ENCODE peak calls at places on chromosomes 11 and 22, in four cellular contexts. P is dorsolateral prefrontal cortex, R is HCT116, C is fibroblast of pulmonary artery. L is an unnamed sample.

GRCh38 chr22:35712672-35713071 is 5.0 kb upstream of the APOL5 start:
- DNase-seq in R (no peak), P (no peak), C (no peak), L (no peak)

GRCh38 chr22:35533365-35534029 is 7.1 kb upstream of the RASD2 start:
- DNase-seq in R (no peak), P (no peak), C (no peak), L (no peak)

GRCh38 chr11:57399221-57399620 is 8.8 kb upstream of the PRG2 start:
- DNase-seq in C (no peak), P (no peak), R (no peak), L (no peak)

GRCh38 chr11:35337919-35338316 is 81.4 kb downstream of the SLC1A2 start:
- DNase-seq in C (no peak), R (no peak), P (no peak), L (peak)

GRCh38 chr11:116658876-116659535 is 113.8 kb downstream of the BUD13 start:
- DNase-seq in R (no peak), P (no peak), C (no peak), L (no peak)

GRCh38 chr22:27241430-27242110 is 560.0 kb downstream of the MN1 start:
- DNase-seq in P (peak), R (no peak), C (peak), L (no peak)

GRCh38 chr22:44584256-44584902 is 86.3 kb upstream of the RTL6 start:
- DNase-seq in C (no peak), R (no peak), P (no peak), L (no peak)

GRCh38 chr22:37638351-37639069 is 959 bp upstream of the SH3BP1 start:
- DNase-seq in C (no peak), P (no peak), R (no peak), L (no peak)

GRCh38 chr22:36907464-36907863 is 6.0 kb upstream of the CSF2RB start:
- DNase-seq in R (no peak), C (no peak), P (no peak), L (no peak)

GRCh38 chr11:69383946-69384547 is 90.1 kb downstream of the MYEOV start:
- DNase-seq in P (no peak), R (no peak), C (no peak), L (no peak)

GRCh38 chr11:15558513-15559181 is 443.9 kb downstream of the INSC start:
- DNase-seq in C (no peak), P (no peak), R (no peak), L (no peak)

GRCh38 chr11:3037041-3037944 is 19.9 kb downstream of the CARS1 start:
- DNase-seq in R (peak), C (peak), P (peak), L (no peak)

GRCh38 chr11:133898031-133898769 is 52.9 kb upstream of the SPATA19 start:
- DNase-seq in R (no peak), C (no peak), P (no peak), L (no peak)

GRCh38 chr11:48141475-48142100 is 75.0 kb upstream of the OR4B1 start:
- DNase-seq in C (peak), P (no peak), R (no peak), L (no peak)

GRCh38 chr11:126282361-126282741 is 542 bp upstream of the TIRAP start:
- DNase-seq in R (no peak), C (peak), P (peak), L (no peak)

GRCh38 chr11:103798029-103798428 is 238.4 kb upstream of the DDI1 start:
- DNase-seq in C (peak), P (no peak), R (no peak), L (no peak)

GRCh38 chr22:36330655-36331305 is 57.0 kb downstream of the MYH9 start:
- DNase-seq in R (no peak), P (no peak), C (peak), L (peak)

GRCh38 chr11:69892986-69893555 is 73.9 kb upstream of the FGF3 start:
- DNase-seq in P (no peak), C (no peak), R (no peak), L (no peak)

GRCh38 chr11:67280791-67281551 is 8.1 kb upstream of the ANKRD13D start:
- DNase-seq in R (no peak), C (no peak), P (no peak), L (no peak)

GRCh38 chr11:121035169-121035755 is 11.4 kb downstream of the TBCEL start:
- DNase-seq in R (no peak), C (no peak), P (no peak), L (no peak)

GRCh38 chr11:70270877-70271634 is 566 bp downstream of the PPFIA1 start:
- DNase-seq in P (no peak), R (no peak), C (peak), L (no peak)

GRCh38 chr11:95089620-95090542 is at the start of gene ENDOD1:
- DNase-seq in C (peak), R (no peak), P (peak), L (no peak)

GRCh38 chr11:120578591-120579154 is 67.1 kb downstream of the GRIK4 start:
- DNase-seq in R (no peak), C (no peak), P (no peak), L (no peak)

GRCh38 chr22:31230871-31231621 is 18.9 kb downstream of the LIMK2 start:
- DNase-seq in P (peak), R (no peak), C (peak), L (peak)

GRCh38 chr22:24146190-24146616 is 35.1 kb upstream of the SUSD2 start:
- DNase-seq in R (no peak), P (no peak), C (peak), L (no peak)

GRCh38 chr11:76275446-76275845 is 69.1 kb upstream of the WNT11 start:
- DNase-seq in R (no peak), P (no peak), C (no peak), L (no peak)

GRCh38 chr22:35609761-35610160 is 7.4 kb downstream of the MB start:
- DNase-seq in R (no peak), C (no peak), P (no peak), L (no peak)

GRCh38 chr11:14891143-14892035 is 642 bp downstream of the CYP2R1 start:
- DNase-seq in C (peak), P (peak), R (peak), L (peak)

GRCh38 chr11:61917043-61917356 is 366 bp downstream of the RAB3IL1 start:
- DNase-seq in P (no peak), R (no peak), C (no peak), L (no peak)
- H3K4me3 ChIP-seq in P (peak), R (peak), C (peak), L (peak)

GRCh38 chr11:75269896-75270295 is 29.3 kb downstream of the TPBGL start:
- DNase-seq in R (no peak), C (no peak), P (no peak), L (no peak)

GRCh38 chr11:75272391-75272790 is 31.8 kb downstream of the TPBGL start:
- DNase-seq in C (no peak), R (no peak), P (no peak), L (no peak)

GRCh38 chr11:75269367-75269660 is 28.7 kb downstream of the TPBGL start:
- DNase-seq in R (no peak), C (no peak), P (no peak), L (no peak)

GRCh38 chr11:75271730-75272129 is 31.2 kb downstream of the TPBGL start:
- DNase-seq in P (no peak), R (no peak), C (no peak), L (no peak)

GRCh38 chr11:75270896-75271415 is 30.4 kb downstream of the TPBGL start:
- DNase-seq in R (peak), P (no peak), C (peak), L (no peak)
- TF ChIP-seq CTCF in R (peak), P (peak), C (peak), L (peak)

GRCh38 chr11:64876226-64876750 is 2.1 kb downstream of the EHD1 start:
- DNase-seq in C (no peak), R (no peak), P (peak), L (no peak)

GRCh38 chr11:64872790-64873488 is 5.5 kb downstream of the EHD1 start:
- DNase-seq in C (no peak), R (no peak), P (no peak), L (no peak)

GRCh38 chr11:64875369-64876225 is 2.8 kb downstream of the EHD1 start:
- DNase-seq in C (no peak), P (no peak), R (no peak), L (no peak)

GRCh38 chr11:64874841-64875240 is 3.6 kb downstream of the EHD1 start:
- DNase-seq in R (no peak), P (no peak), C (no peak), L (no peak)

DNA sequence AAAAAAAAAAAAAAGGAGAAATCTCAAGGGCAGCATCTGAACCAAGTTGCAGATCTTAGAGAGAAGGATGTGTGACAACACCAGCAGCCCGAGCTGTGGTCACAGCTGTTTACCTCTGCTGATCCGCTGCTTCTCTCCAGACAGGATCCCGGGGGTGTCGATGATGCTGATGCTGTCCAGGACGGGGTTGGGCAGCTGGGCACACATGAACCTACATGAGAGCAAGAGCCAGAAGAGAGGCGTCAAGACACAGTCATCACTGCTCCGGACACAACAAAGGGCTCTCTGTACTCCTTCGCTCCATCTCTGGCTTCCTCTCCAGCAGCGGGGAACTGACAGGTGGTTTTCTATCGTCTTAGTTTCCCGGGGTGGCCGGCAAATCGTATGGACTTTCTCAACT is 4.1 kb downstream of the EHD1 start:
- DNase-seq in R (no peak), C (no peak), P (peak), L (no peak)
- H3K4me3 ChIP-seq in R (no peak), C (no peak), P (peak), L (no peak)

GRCh38 chr11:7851391-7851790 is 54.6 kb upstream of the OR5P2 start:
- DNase-seq in P (no peak), R (peak), C (no peak), L (peak)
- TF ChIP-seq CTCF in P (no peak), R (peak), C (no peak), L (peak)

GRCh38 chr11:86193297-86194095 is 51.1 kb upstream of the EED start:
- DNase-seq in P (peak), R (peak), C (peak), L (no peak)
- H3K4me3 ChIP-seq in P (peak), R (peak), C (no peak), L (no peak)

DNA sequence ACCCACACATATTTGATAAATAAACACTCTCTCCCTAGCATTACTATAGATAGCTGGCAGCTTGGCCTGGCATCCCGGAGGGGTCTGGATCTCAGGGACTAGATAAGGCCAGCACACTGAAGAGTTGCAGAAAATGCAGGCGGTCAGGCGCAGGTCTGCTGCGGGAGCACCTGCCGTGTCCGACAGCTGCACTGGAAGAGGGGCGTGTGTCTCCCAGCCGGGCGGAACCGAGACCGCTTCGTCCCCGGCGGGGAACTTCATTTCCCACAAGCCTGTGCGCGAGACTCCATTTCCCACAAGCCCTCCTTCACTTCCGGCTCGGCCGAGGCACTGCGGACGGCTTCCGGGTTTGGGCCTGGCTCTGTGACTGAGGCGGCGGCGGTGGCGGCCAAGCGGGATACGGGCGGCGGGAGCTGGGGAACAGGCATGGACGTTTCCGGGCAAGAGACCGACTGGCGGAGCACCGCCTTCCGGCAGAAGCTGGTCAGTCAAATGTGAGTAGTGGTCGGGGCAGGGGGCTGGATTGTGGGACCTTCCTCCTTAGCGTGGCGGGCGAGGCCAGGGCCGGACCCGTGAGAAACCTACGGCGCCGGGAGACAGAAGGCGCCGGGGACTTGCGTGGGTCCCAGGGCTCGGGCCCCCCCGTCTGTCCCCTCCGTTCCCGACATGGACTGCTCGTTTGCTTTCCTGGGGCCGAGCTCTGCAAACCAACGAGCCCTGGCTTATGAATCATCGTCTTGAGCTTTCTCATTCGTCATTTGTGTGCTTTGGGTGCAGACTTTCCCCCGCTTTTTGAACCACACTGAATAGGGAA is at the start of gene MED15:
- DNase-seq in R (peak), P (peak), C (peak), L (peak)
- TF ChIP-seq CTCF in R (no peak), P (no peak), C (no peak), L (no peak)

GRCh38 chr22:30056015-30056414 is 24.2 kb upstream of the HORMAD2 start:
- DNase-seq in C (no peak), P (no peak), R (no peak), L (no peak)

GRCh38 chr22:30048711-30049110 is 31.6 kb upstream of the HORMAD2 start:
- DNase-seq in R (no peak), C (no peak), P (no peak), L (no peak)

GRCh38 chr22:30057375-30057774 is 22.9 kb upstream of the HORMAD2 start:
- DNase-seq in P (no peak), R (no peak), C (no peak), L (no peak)

GRCh38 chr22:30054764-30055069 is 25.5 kb upstream of the HORMAD2 start:
- DNase-seq in R (no peak), P (no peak), C (no peak), L (no peak)

GRCh38 chr22:30054067-30054763 is 26.0 kb upstream of the HORMAD2 start:
- DNase-seq in P (no peak), C (no peak), R (no peak), L (no peak)
- H3K4me3 ChIP-seq in P (no peak), C (no peak), R (no peak), L (no peak)

GRCh38 chr11:90286640-90287039 is 63.8 kb upstream of the CHORDC1 start:
- DNase-seq in C (no peak), P (no peak), R (no peak), L (no peak)
- TF ChIP-seq CTCF in C (no peak), P (no peak), R (no peak), L (no peak)

GRCh38 chr11:92227233-92227593 is 2.6 kb downstream of the FAT3 start:
- DNase-seq in P (no peak), R (no peak), C (no peak), L (no peak)
- H3K4me3 ChIP-seq in P (peak), R (no peak), C (no peak), L (no peak)